ENCODE peak calls at places on chromosomes 13 and 19, in seven cellular contexts. One of them, this sample, is unnamed.

GRCh38 chr13:41900918-41901317 is 60.0 kb downstream of the VWA8 start:
- DNase-seq in A172: no peak
- DNase-seq in NCI-H345: no peak
- DNase-seq in neural crest cell: no peak
- DNase-seq in AG09319: no peak
- DNase-seq in activated naive CD4-positive, alpha-beta T cell treated with Interleukin-2 at 50 U/mL for 16 hours: peak; percentile 17
- DNase-seq in OCI-M1: no peak
- DNase-seq in this sample: no peak

GRCh38 chr13:59710416-59710815 is 453.3 kb downstream of the DIAPH3 start:
- DNase-seq in A172: no peak
- DNase-seq in activated naive CD4-positive, alpha-beta T cell treated with Interleukin-2 at 50 U/mL for 16 hours: no peak
- DNase-seq in OCI-M1: no peak
- DNase-seq in NCI-H345: no peak
- DNase-seq in neural crest cell: no peak
- DNase-seq in AG09319: no peak
- DNase-seq in this sample: no peak

GRCh38 chr19:1257475-1258160 is 9.2 kb downstream of the MIDN start:
- DNase-seq in neural crest cell: no peak
- DNase-seq in activated naive CD4-positive, alpha-beta T cell treated with Interleukin-2 at 50 U/mL for 16 hours: no peak
- DNase-seq in OCI-M1: no peak
- DNase-seq in A172: no peak
- DNase-seq in NCI-H345: no peak
- DNase-seq in AG09319: no peak
- DNase-seq in this sample: no peak

GRCh38 chr19:34960940-34961679 is 2.9 kb downstream of the ZNF792 start:
- DNase-seq in activated naive CD4-positive, alpha-beta T cell treated with Interleukin-2 at 50 U/mL for 16 hours: no peak
- DNase-seq in neural crest cell: no peak
- DNase-seq in NCI-H345: no peak
- DNase-seq in AG09319: no peak
- DNase-seq in OCI-M1: no peak
- DNase-seq in A172: no peak
- DNase-seq in this sample: no peak

GRCh38 chr13:111589321-111589720 is 268.9 kb downstream of the TEX29 start:
- DNase-seq in activated naive CD4-positive, alpha-beta T cell treated with Interleukin-2 at 50 U/mL for 16 hours: no peak
- DNase-seq in OCI-M1: no peak
- DNase-seq in AG09319: no peak
- DNase-seq in neural crest cell: no peak
- DNase-seq in A172: no peak
- DNase-seq in NCI-H345: no peak
- DNase-seq in this sample: no peak

GRCh38 chr13:50713849-50714248 is 129.6 kb downstream of the DLEU7 start:
- DNase-seq in A172: peak; percentile 65
- DNase-seq in AG09319: no peak
- DNase-seq in OCI-M1: peak; percentile 78
- DNase-seq in neural crest cell: no peak
- DNase-seq in NCI-H345: no peak
- DNase-seq in activated naive CD4-positive, alpha-beta T cell treated with Interleukin-2 at 50 U/mL for 16 hours: no peak
- DNase-seq in this sample: peak; percentile 90

GRCh38 chr13:49388256-49388655 is 55.6 kb downstream of the CAB39L start:
- DNase-seq in OCI-M1: no peak
- DNase-seq in NCI-H345: no peak
- DNase-seq in A172: no peak
- DNase-seq in AG09319: no peak
- DNase-seq in neural crest cell: no peak
- DNase-seq in activated naive CD4-positive, alpha-beta T cell treated with Interleukin-2 at 50 U/mL for 16 hours: no peak
- DNase-seq in this sample: no peak

GRCh38 chr13:102128216-102128800 is 273.5 kb downstream of the FGF14 start:
- DNase-seq in NCI-H345: peak; percentile 78
- DNase-seq in AG09319: peak; percentile 16
- DNase-seq in neural crest cell: no peak
- DNase-seq in OCI-M1: peak; percentile 22
- DNase-seq in A172: peak; percentile 72
- DNase-seq in activated naive CD4-positive, alpha-beta T cell treated with Interleukin-2 at 50 U/mL for 16 hours: no peak
- DNase-seq in this sample: peak; percentile 1

GRCh38 chr13:70505809-70506208 is 397.6 kb upstream of the KLHL1 start:
- DNase-seq in A172: no peak
- DNase-seq in activated naive CD4-positive, alpha-beta T cell treated with Interleukin-2 at 50 U/mL for 16 hours: no peak
- DNase-seq in NCI-H345: no peak
- DNase-seq in AG09319: no peak
- DNase-seq in OCI-M1: no peak
- DNase-seq in neural crest cell: no peak
- DNase-seq in this sample: no peak

GRCh38 chr19:41027273-41027967 is 36.3 kb downstream of the CYP2B6 start:
- DNase-seq in OCI-M1: no peak
- DNase-seq in A172: no peak
- DNase-seq in AG09319: no peak
- DNase-seq in neural crest cell: no peak
- DNase-seq in activated naive CD4-positive, alpha-beta T cell treated with Interleukin-2 at 50 U/mL for 16 hours: no peak
- DNase-seq in NCI-H345: no peak
- DNase-seq in this sample: no peak

GRCh38 chr13:111945086-111945485 is 121.9 kb upstream of the SOX1 start:
- DNase-seq in A172: no peak
- DNase-seq in AG09319: no peak
- DNase-seq in neural crest cell: no peak
- DNase-seq in NCI-H345: no peak
- DNase-seq in OCI-M1: no peak
- DNase-seq in activated naive CD4-positive, alpha-beta T cell treated with Interleukin-2 at 50 U/mL for 16 hours: no peak
- DNase-seq in this sample: no peak

GRCh38 chr13:93260591-93260990 is 34.0 kb downstream of the GPC6 start:
- DNase-seq in NCI-H345: no peak
- DNase-seq in activated naive CD4-positive, alpha-beta T cell treated with Interleukin-2 at 50 U/mL for 16 hours: no peak
- DNase-seq in A172: no peak
- DNase-seq in OCI-M1: no peak
- DNase-seq in AG09319: no peak
- DNase-seq in neural crest cell: no peak
- DNase-seq in this sample: no peak

GRCh38 chr19:12788682-12789097 is 2.6 kb upstream of the JUNB start:
- DNase-seq in OCI-M1: peak; percentile 80
- DNase-seq in NCI-H345: no peak
- DNase-seq in A172: peak; percentile 81
- DNase-seq in activated naive CD4-positive, alpha-beta T cell treated with Interleukin-2 at 50 U/mL for 16 hours: peak; percentile 61
- DNase-seq in AG09319: no peak
- DNase-seq in neural crest cell: no peak
- DNase-seq in this sample: peak; percentile 52

GRCh38 chr13:78382946-78383542 is 220.3 kb downstream of the POU4F1 start:
- DNase-seq in OCI-M1: peak; percentile 19
- DNase-seq in AG09319: no peak
- DNase-seq in activated naive CD4-positive, alpha-beta T cell treated with Interleukin-2 at 50 U/mL for 16 hours: no peak
- DNase-seq in NCI-H345: no peak
- DNase-seq in neural crest cell: no peak
- DNase-seq in A172: no peak
- DNase-seq in this sample: peak; percentile 57

GRCh38 chr13:75480691-75481175 is 1.2 kb downstream of the TBC1D4 start:
- DNase-seq in OCI-M1: peak; percentile 77
- DNase-seq in NCI-H345: peak; percentile 83
- DNase-seq in A172: no peak
- DNase-seq in activated naive CD4-positive, alpha-beta T cell treated with Interleukin-2 at 50 U/mL for 16 hours: peak; percentile 14
- DNase-seq in neural crest cell: peak; percentile 39
- DNase-seq in AG09319: no peak
- DNase-seq in this sample: peak; percentile 75

GRCh38 chr19:35736913-35737886 is 5.1 kb downstream of the IGFLR1 start:
- DNase-seq in AG09319: no peak
- DNase-seq in A172: no peak
- DNase-seq in neural crest cell: no peak
- DNase-seq in activated naive CD4-positive, alpha-beta T cell treated with Interleukin-2 at 50 U/mL for 16 hours: no peak
- DNase-seq in OCI-M1: peak; percentile 28
- DNase-seq in NCI-H345: no peak
- DNase-seq in this sample: no peak

GRCh38 chr13:76016799-76017198 is 380.7 kb downstream of the LMO7 start:
- DNase-seq in A172: peak; percentile 32
- DNase-seq in OCI-M1: peak; percentile 83
- DNase-seq in activated naive CD4-positive, alpha-beta T cell treated with Interleukin-2 at 50 U/mL for 16 hours: no peak
- DNase-seq in NCI-H345: peak; percentile 2
- DNase-seq in neural crest cell: no peak
- DNase-seq in AG09319: no peak
- DNase-seq in this sample: peak; percentile 40

GRCh38 chr13:46628622-46629365 is 75.8 kb downstream of the LRCH1 start:
- DNase-seq in activated naive CD4-positive, alpha-beta T cell treated with Interleukin-2 at 50 U/mL for 16 hours: no peak
- DNase-seq in AG09319: no peak
- DNase-seq in NCI-H345: no peak
- DNase-seq in OCI-M1: no peak
- DNase-seq in neural crest cell: no peak
- DNase-seq in A172: no peak
- DNase-seq in this sample: no peak

GRCh38 chr13:91031508-91031907 is 316.0 kb upstream of the MIR17HG start:
- DNase-seq in neural crest cell: no peak
- DNase-seq in NCI-H345: no peak
- DNase-seq in AG09319: no peak
- DNase-seq in A172: no peak
- DNase-seq in OCI-M1: peak; percentile 48
- DNase-seq in activated naive CD4-positive, alpha-beta T cell treated with Interleukin-2 at 50 U/mL for 16 hours: no peak
- DNase-seq in this sample: no peak

GRCh38 chr13:114005206-114005720 is 31.4 kb upstream of the C13orf46 start:
- DNase-seq in neural crest cell: no peak
- DNase-seq in OCI-M1: no peak
- DNase-seq in activated naive CD4-positive, alpha-beta T cell treated with Interleukin-2 at 50 U/mL for 16 hours: no peak
- DNase-seq in NCI-H345: no peak
- DNase-seq in A172: peak; percentile 28
- DNase-seq in AG09319: no peak
- DNase-seq in this sample: no peak

GRCh38 chr13:27037571-27037970 is 134.0 kb downstream of the USP12 start:
- DNase-seq in neural crest cell: no peak
- DNase-seq in activated naive CD4-positive, alpha-beta T cell treated with Interleukin-2 at 50 U/mL for 16 hours: no peak
- DNase-seq in A172: no peak
- DNase-seq in OCI-M1: no peak
- DNase-seq in AG09319: no peak
- DNase-seq in NCI-H345: no peak
- DNase-seq in this sample: no peak

GRCh38 chr13:76210262-76210661 is 574.1 kb downstream of the LMO7 start:
- DNase-seq in AG09319: no peak
- DNase-seq in activated naive CD4-positive, alpha-beta T cell treated with Interleukin-2 at 50 U/mL for 16 hours: no peak
- DNase-seq in neural crest cell: no peak
- DNase-seq in NCI-H345: no peak
- DNase-seq in A172: no peak
- DNase-seq in OCI-M1: peak; percentile 42
- DNase-seq in this sample: no peak

GRCh38 chr19:1243768-1244692 is 2.5 kb downstream of the ATP5F1D start:
- DNase-seq in OCI-M1: peak; percentile 73
- DNase-seq in NCI-H345: peak; percentile 56
- DNase-seq in neural crest cell: peak; percentile 84
- DNase-seq in activated naive CD4-positive, alpha-beta T cell treated with Interleukin-2 at 50 U/mL for 16 hours: peak; percentile 86
- DNase-seq in A172: peak; percentile 79
- DNase-seq in AG09319: peak; percentile 65
- DNase-seq in this sample: peak; percentile 81

GRCh38 chr13:30847697-30848307 is 58.3 kb upstream of the MEDAG start:
- DNase-seq in OCI-M1: no peak
- DNase-seq in neural crest cell: no peak
- DNase-seq in A172: peak; percentile 84
- DNase-seq in NCI-H345: no peak
- DNase-seq in activated naive CD4-positive, alpha-beta T cell treated with Interleukin-2 at 50 U/mL for 16 hours: peak; percentile 21
- DNase-seq in AG09319: peak; percentile 87
- DNase-seq in this sample: no peak

GRCh38 chr13:92197669-92198068 is 799.2 kb downstream of the GPC5 start:
- DNase-seq in OCI-M1: no peak
- DNase-seq in neural crest cell: no peak
- DNase-seq in A172: peak; percentile 46
- DNase-seq in NCI-H345: no peak
- DNase-seq in AG09319: no peak
- DNase-seq in activated naive CD4-positive, alpha-beta T cell treated with Interleukin-2 at 50 U/mL for 16 hours: no peak
- DNase-seq in this sample: no peak

GRCh38 chr13:51679616-51680015 is 95.4 kb downstream of the WDFY2 start:
- DNase-seq in AG09319: no peak
- DNase-seq in neural crest cell: no peak
- DNase-seq in A172: no peak
- DNase-seq in NCI-H345: no peak
- DNase-seq in OCI-M1: no peak
- DNase-seq in activated naive CD4-positive, alpha-beta T cell treated with Interleukin-2 at 50 U/mL for 16 hours: no peak
- DNase-seq in this sample: no peak

GRCh38 chr13:41007359-41008118 is 11.6 kb downstream of the ELF1 start:
- DNase-seq in OCI-M1: peak; percentile 86
- DNase-seq in NCI-H345: no peak
- DNase-seq in neural crest cell: no peak
- DNase-seq in AG09319: no peak
- DNase-seq in A172: no peak
- DNase-seq in activated naive CD4-positive, alpha-beta T cell treated with Interleukin-2 at 50 U/mL for 16 hours: no peak
- DNase-seq in this sample: peak; percentile 77

GRCh38 chr13:26713341-26713740 is 47.2 kb downstream of the GPR12 start:
- DNase-seq in OCI-M1: no peak
- DNase-seq in activated naive CD4-positive, alpha-beta T cell treated with Interleukin-2 at 50 U/mL for 16 hours: no peak
- DNase-seq in AG09319: no peak
- DNase-seq in neural crest cell: no peak
- DNase-seq in A172: no peak
- DNase-seq in NCI-H345: no peak
- DNase-seq in this sample: no peak

GRCh38 chr13:29740961-29741360 is 109.5 kb downstream of the UBL3 start:
- DNase-seq in NCI-H345: no peak
- DNase-seq in neural crest cell: no peak
- DNase-seq in OCI-M1: no peak
- DNase-seq in AG09319: no peak
- DNase-seq in activated naive CD4-positive, alpha-beta T cell treated with Interleukin-2 at 50 U/mL for 16 hours: no peak
- DNase-seq in A172: no peak
- DNase-seq in this sample: no peak

GRCh38 chr13:28464861-28465260 is 30.1 kb downstream of the FLT1 start:
- DNase-seq in OCI-M1: no peak
- DNase-seq in A172: no peak
- DNase-seq in neural crest cell: no peak
- DNase-seq in NCI-H345: no peak
- DNase-seq in activated naive CD4-positive, alpha-beta T cell treated with Interleukin-2 at 50 U/mL for 16 hours: no peak
- DNase-seq in AG09319: no peak
- DNase-seq in this sample: no peak

GRCh38 chr13:113043931-113044330 is 61.7 kb upstream of the F7 start:
- DNase-seq in neural crest cell: no peak
- DNase-seq in AG09319: no peak
- DNase-seq in A172: no peak
- DNase-seq in OCI-M1: no peak
- DNase-seq in NCI-H345: no peak
- DNase-seq in activated naive CD4-positive, alpha-beta T cell treated with Interleukin-2 at 50 U/mL for 16 hours: no peak
- DNase-seq in this sample: no peak

GRCh38 chr13:110168999-110169933 is 137.7 kb downstream of the COL4A1 start:
- DNase-seq in OCI-M1: no peak
- DNase-seq in neural crest cell: no peak
- DNase-seq in A172: no peak
- DNase-seq in activated naive CD4-positive, alpha-beta T cell treated with Interleukin-2 at 50 U/mL for 16 hours: no peak
- DNase-seq in AG09319: no peak
- DNase-seq in NCI-H345: no peak
- DNase-seq in this sample: no peak

GRCh38 chr19:21751379-21751778 is 16.0 kb downstream of the ZNF100 start:
- DNase-seq in NCI-H345: no peak
- DNase-seq in OCI-M1: no peak
- DNase-seq in A172: no peak
- DNase-seq in AG09319: no peak
- DNase-seq in neural crest cell: no peak
- DNase-seq in activated naive CD4-positive, alpha-beta T cell treated with Interleukin-2 at 50 U/mL for 16 hours: no peak
- DNase-seq in this sample: no peak

GRCh38 chr13:51785592-51786424 is 18.2 kb downstream of the DHRS12 start:
- DNase-seq in neural crest cell: no peak
- DNase-seq in NCI-H345: peak; percentile 83
- DNase-seq in activated naive CD4-positive, alpha-beta T cell treated with Interleukin-2 at 50 U/mL for 16 hours: no peak
- DNase-seq in AG09319: no peak
- DNase-seq in A172: peak; percentile 45
- DNase-seq in OCI-M1: peak; percentile 93
- DNase-seq in this sample: peak; percentile 96

GRCh38 chr13:30787747-30788535 is 52.6 kb downstream of the ALOX5AP start:
- DNase-seq in AG09319: no peak
- DNase-seq in NCI-H345: no peak
- DNase-seq in OCI-M1: no peak
- DNase-seq in A172: no peak
- DNase-seq in activated naive CD4-positive, alpha-beta T cell treated with Interleukin-2 at 50 U/mL for 16 hours: no peak
- DNase-seq in neural crest cell: no peak
- DNase-seq in this sample: no peak

GRCh38 chr19:30799854-30800755 is 427.9 kb downstream of the ZNF536 start:
- DNase-seq in activated naive CD4-positive, alpha-beta T cell treated with Interleukin-2 at 50 U/mL for 16 hours: peak; percentile 15
- DNase-seq in neural crest cell: peak; percentile 59
- DNase-seq in A172: no peak
- DNase-seq in NCI-H345: no peak
- DNase-seq in AG09319: no peak
- DNase-seq in OCI-M1: peak; percentile 36
- DNase-seq in this sample: peak; percentile 33

GRCh38 chr13:94825507-94825906 is 113.2 kb upstream of the SOX21 start:
- DNase-seq in A172: no peak
- DNase-seq in activated naive CD4-positive, alpha-beta T cell treated with Interleukin-2 at 50 U/mL for 16 hours: no peak
- DNase-seq in neural crest cell: peak; percentile 14
- DNase-seq in OCI-M1: no peak
- DNase-seq in AG09319: no peak
- DNase-seq in NCI-H345: peak; percentile 93
- DNase-seq in this sample: no peak

GRCh38 chr13:28449826-28450773 is 44.8 kb downstream of the FLT1 start:
- DNase-seq in NCI-H345: no peak
- DNase-seq in neural crest cell: no peak
- DNase-seq in OCI-M1: no peak
- DNase-seq in activated naive CD4-positive, alpha-beta T cell treated with Interleukin-2 at 50 U/mL for 16 hours: no peak
- DNase-seq in AG09319: no peak
- DNase-seq in A172: peak; percentile 11
- DNase-seq in this sample: no peak

This sample was measured in KBM-7.